ENCODE peak calls at places on chromosomes 4 and X, in eight cellular contexts. One of them, this sample, is unnamed. For H3K9me3, the result is how much of the 10 kb centered on the place peaks cover.

GRCh38 chr4:168656055-168656660 is 159.3 kb downstream of the PALLD start:
- DNase-seq in lower lobe of right lung: no peak
- DNase-seq in astrocyte: peak
- DNase-seq in PC-3: peak
- DNase-seq in Caco-2: no peak
- DNase-seq in fibroblast of lung: peak
- DNase-seq in tibial artery: no peak
- DNase-seq in CD4-positive, CD25-positive, alpha-beta regulatory T cell: no peak
- DNase-seq in this sample: no peak

GRCh38 chr4:149031399-149031798 is 589.2 kb upstream of the NR3C2 start:
- DNase-seq in lower lobe of right lung: no peak
- DNase-seq in astrocyte: no peak
- DNase-seq in PC-3: peak
- DNase-seq in Caco-2: no peak
- DNase-seq in fibroblast of lung: peak
- DNase-seq in tibial artery: no peak
- DNase-seq in CD4-positive, CD25-positive, alpha-beta regulatory T cell: peak
- DNase-seq in this sample: no peak

GRCh38 chrX:48578661-48579128 is 4.4 kb downstream of the RBM3 start:
- DNase-seq in lower lobe of right lung: no peak
- DNase-seq in astrocyte: no peak
- DNase-seq in PC-3: no peak
- DNase-seq in Caco-2: no peak
- DNase-seq in fibroblast of lung: no peak
- DNase-seq in tibial artery: no peak
- DNase-seq in CD4-positive, CD25-positive, alpha-beta regulatory T cell: no peak
- DNase-seq in this sample: no peak

GRCh38 chr4:73831569-73831968 is 4.9 kb upstream of the CXCL6 start:
- DNase-seq in lower lobe of right lung: no peak
- DNase-seq in astrocyte: peak
- DNase-seq in PC-3: no peak
- DNase-seq in Caco-2: no peak
- DNase-seq in fibroblast of lung: peak
- DNase-seq in tibial artery: no peak
- DNase-seq in CD4-positive, CD25-positive, alpha-beta regulatory T cell: no peak
- DNase-seq in this sample: no peak

GRCh38 chrX:30689116-30689515 is 35.9 kb downstream of the GK start:
- DNase-seq in lower lobe of right lung: no peak
- DNase-seq in astrocyte: no peak
- DNase-seq in PC-3: no peak
- DNase-seq in Caco-2: no peak
- DNase-seq in fibroblast of lung: no peak
- DNase-seq in tibial artery: no peak
- DNase-seq in CD4-positive, CD25-positive, alpha-beta regulatory T cell: no peak
- DNase-seq in this sample: no peak

GRCh38 chrX:50483283-50483682 is 12.7 kb upstream of the DGKK start:
- DNase-seq in lower lobe of right lung: no peak
- DNase-seq in astrocyte: no peak
- DNase-seq in PC-3: no peak
- DNase-seq in Caco-2: no peak
- DNase-seq in fibroblast of lung: no peak
- DNase-seq in tibial artery: no peak
- DNase-seq in CD4-positive, CD25-positive, alpha-beta regulatory T cell: no peak
- DNase-seq in this sample: no peak

GRCh38 chrX:372856-373640 is 13.7 kb downstream of the PPP2R3B start:
- DNase-seq in lower lobe of right lung: no peak
- DNase-seq in astrocyte: peak
- DNase-seq in PC-3: no peak
- DNase-seq in Caco-2: no peak
- DNase-seq in fibroblast of lung: peak
- DNase-seq in tibial artery: no peak
- DNase-seq in CD4-positive, CD25-positive, alpha-beta regulatory T cell: no peak
- DNase-seq in this sample: no peak

GRCh38 chrX:44828008-44828605 is 15.7 kb upstream of the DUSP21 start:
- DNase-seq in lower lobe of right lung: no peak
- DNase-seq in astrocyte: peak
- DNase-seq in PC-3: peak
- DNase-seq in Caco-2: no peak
- DNase-seq in fibroblast of lung: peak
- DNase-seq in tibial artery: no peak
- DNase-seq in CD4-positive, CD25-positive, alpha-beta regulatory T cell: no peak
- DNase-seq in this sample: peak

GRCh38 chr4:7890635-7891393 is 48.8 kb downstream of the AFAP1 start:
- DNase-seq in lower lobe of right lung: no peak
- DNase-seq in astrocyte: peak
- DNase-seq in PC-3: peak
- DNase-seq in Caco-2: no peak
- DNase-seq in fibroblast of lung: peak
- DNase-seq in tibial artery: no peak
- DNase-seq in CD4-positive, CD25-positive, alpha-beta regulatory T cell: no peak
- DNase-seq in this sample: peak

GRCh38 chr4:185682236-185682635 is 129.8 kb downstream of the SORBS2 start:
- DNase-seq in lower lobe of right lung: no peak
- DNase-seq in astrocyte: peak
- DNase-seq in PC-3: peak
- DNase-seq in Caco-2: no peak
- DNase-seq in fibroblast of lung: peak
- DNase-seq in tibial artery: no peak
- DNase-seq in CD4-positive, CD25-positive, alpha-beta regulatory T cell: no peak
- DNase-seq in this sample: no peak

GRCh38 chrX:15475486-15475885 is 17.6 kb downstream of the PIR start:
- DNase-seq in lower lobe of right lung: no peak
- DNase-seq in astrocyte: no peak
- DNase-seq in PC-3: no peak
- DNase-seq in Caco-2: no peak
- DNase-seq in fibroblast of lung: no peak
- DNase-seq in tibial artery: no peak
- DNase-seq in CD4-positive, CD25-positive, alpha-beta regulatory T cell: no peak
- DNase-seq in this sample: no peak

GRCh38 chrX:10892605-10893225 is 218.4 kb upstream of the HCCS start:
- DNase-seq in lower lobe of right lung: no peak
- DNase-seq in astrocyte: peak
- DNase-seq in PC-3: no peak
- DNase-seq in Caco-2: no peak
- DNase-seq in fibroblast of lung: peak
- DNase-seq in tibial artery: no peak
- DNase-seq in CD4-positive, CD25-positive, alpha-beta regulatory T cell: no peak
- DNase-seq in this sample: no peak

DNA sequence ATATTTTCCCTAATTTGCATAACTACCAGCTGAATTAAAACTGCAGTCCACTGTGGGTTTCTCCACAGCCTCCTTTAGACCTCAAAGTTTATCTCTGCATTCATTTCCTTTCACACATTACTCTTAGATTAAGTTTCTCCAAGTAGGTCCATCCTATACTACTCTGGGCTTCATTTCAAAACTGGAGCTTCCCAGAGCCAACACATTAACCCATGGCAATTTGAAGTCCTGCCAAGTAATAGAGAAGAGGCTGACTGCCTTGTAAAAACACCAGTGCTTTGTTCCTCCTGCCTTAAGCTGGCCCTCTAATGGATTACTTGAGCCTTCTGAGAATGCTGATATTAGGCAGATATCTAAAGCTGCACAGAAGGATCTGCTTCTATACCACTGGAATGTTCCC is 997.2 kb upstream of the SLIT2 start:
- DNase-seq in lower lobe of right lung: no peak
- DNase-seq in astrocyte: peak
- DNase-seq in PC-3: no peak
- DNase-seq in Caco-2: no peak
- DNase-seq in fibroblast of lung: peak
- DNase-seq in tibial artery: no peak
- DNase-seq in CD4-positive, CD25-positive, alpha-beta regulatory T cell: no peak
- DNase-seq in this sample: no peak
- H3K9me3 ChIP-seq in lower lobe of right lung: under half
- H3K9me3 ChIP-seq in astrocyte: under half
- H3K9me3 ChIP-seq in PC-3: under half
- H3K9me3 ChIP-seq in Caco-2: under half
- H3K9me3 ChIP-seq in fibroblast of lung: under half
- H3K9me3 ChIP-seq in tibial artery: under half
- H3K9me3 ChIP-seq in CD4-positive, CD25-positive, alpha-beta regulatory T cell: under half
- H3K9me3 ChIP-seq in this sample: under half

GRCh38 chrX:42754129-42754528 is 23.8 kb downstream of the PPP1R2C start:
- DNase-seq in lower lobe of right lung: no peak
- DNase-seq in astrocyte: no peak
- DNase-seq in PC-3: no peak
- DNase-seq in Caco-2: peak
- DNase-seq in fibroblast of lung: no peak
- DNase-seq in tibial artery: no peak
- DNase-seq in CD4-positive, CD25-positive, alpha-beta regulatory T cell: no peak
- DNase-seq in this sample: no peak
- H3K4me3 ChIP-seq in lower lobe of right lung: no peak
- H3K4me3 ChIP-seq in astrocyte: no peak
- H3K4me3 ChIP-seq in PC-3: no peak
- H3K4me3 ChIP-seq in Caco-2: no peak
- H3K4me3 ChIP-seq in fibroblast of lung: no peak
- H3K4me3 ChIP-seq in tibial artery: no peak
- H3K4me3 ChIP-seq in CD4-positive, CD25-positive, alpha-beta regulatory T cell: no peak
- H3K4me3 ChIP-seq in this sample: no peak

GRCh38 chr4:146621-147020 is 22.3 kb downstream of the ZNF718 start:
- DNase-seq in lower lobe of right lung: no peak
- DNase-seq in astrocyte: no peak
- DNase-seq in PC-3: no peak
- DNase-seq in Caco-2: no peak
- DNase-seq in fibroblast of lung: no peak
- DNase-seq in tibial artery: no peak
- DNase-seq in CD4-positive, CD25-positive, alpha-beta regulatory T cell: no peak
- DNase-seq in this sample: no peak
- H3K9me3 ChIP-seq in lower lobe of right lung: half or more
- H3K9me3 ChIP-seq in astrocyte: under half
- H3K9me3 ChIP-seq in PC-3: under half
- H3K9me3 ChIP-seq in Caco-2: half or more
- H3K9me3 ChIP-seq in fibroblast of lung: under half
- H3K9me3 ChIP-seq in tibial artery: half or more
- H3K9me3 ChIP-seq in CD4-positive, CD25-positive, alpha-beta regulatory T cell: half or more
- H3K9me3 ChIP-seq in this sample: under half

GRCh38 chrX:154761977-154762528 is 611 bp upstream of the DKC1 start:
- DNase-seq in lower lobe of right lung: no peak
- DNase-seq in astrocyte: no peak
- DNase-seq in PC-3: no peak
- DNase-seq in Caco-2: no peak
- DNase-seq in fibroblast of lung: no peak
- DNase-seq in tibial artery: no peak
- DNase-seq in CD4-positive, CD25-positive, alpha-beta regulatory T cell: no peak
- DNase-seq in this sample: no peak
- H3K4me3 ChIP-seq in lower lobe of right lung: peak
- H3K4me3 ChIP-seq in astrocyte: peak
- H3K4me3 ChIP-seq in PC-3: peak
- H3K4me3 ChIP-seq in Caco-2: peak
- H3K4me3 ChIP-seq in fibroblast of lung: peak
- H3K4me3 ChIP-seq in tibial artery: peak
- H3K4me3 ChIP-seq in CD4-positive, CD25-positive, alpha-beta regulatory T cell: peak
- H3K4me3 ChIP-seq in this sample: peak

DNA sequence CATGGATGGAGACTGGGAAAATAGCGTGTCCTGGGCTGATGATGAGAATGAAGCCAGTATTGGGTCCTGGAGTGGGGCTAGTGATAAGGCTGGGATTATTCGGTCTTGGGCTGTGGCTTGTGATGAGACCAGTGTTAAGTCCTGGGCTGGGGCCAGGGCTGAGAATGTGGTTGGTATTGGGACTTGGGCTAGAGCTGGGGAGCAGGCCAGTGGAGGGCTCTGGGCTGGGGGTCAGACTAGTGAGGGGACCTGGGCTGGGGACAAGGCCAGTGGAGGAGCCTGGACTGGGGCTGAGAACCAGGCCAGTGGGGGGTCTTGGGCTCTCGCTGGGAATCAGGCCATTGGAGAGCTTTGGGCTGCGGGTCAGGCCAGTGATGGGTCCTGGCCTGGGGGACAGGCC is 6.7 kb downstream of the ARMCX4 start:
- DNase-seq in lower lobe of right lung: no peak
- DNase-seq in astrocyte: no peak
- DNase-seq in PC-3: no peak
- DNase-seq in Caco-2: no peak
- DNase-seq in fibroblast of lung: no peak
- DNase-seq in tibial artery: no peak
- DNase-seq in CD4-positive, CD25-positive, alpha-beta regulatory T cell: no peak
- DNase-seq in this sample: no peak
- H3K9me3 ChIP-seq in lower lobe of right lung: under half
- H3K9me3 ChIP-seq in astrocyte: under half
- H3K9me3 ChIP-seq in PC-3: under half
- H3K9me3 ChIP-seq in Caco-2: under half
- H3K9me3 ChIP-seq in fibroblast of lung: under half
- H3K9me3 ChIP-seq in tibial artery: under half
- H3K9me3 ChIP-seq in CD4-positive, CD25-positive, alpha-beta regulatory T cell: under half
- H3K9me3 ChIP-seq in this sample: under half

GRCh38 chr4:37978509-37978908 is 18.3 kb downstream of the PTTG2 start:
- DNase-seq in lower lobe of right lung: no peak
- DNase-seq in astrocyte: no peak
- DNase-seq in PC-3: peak
- DNase-seq in Caco-2: no peak
- DNase-seq in fibroblast of lung: peak
- DNase-seq in tibial artery: no peak
- DNase-seq in CD4-positive, CD25-positive, alpha-beta regulatory T cell: no peak
- DNase-seq in this sample: no peak
- H3K4me3 ChIP-seq in lower lobe of right lung: peak
- H3K4me3 ChIP-seq in astrocyte: peak
- H3K4me3 ChIP-seq in PC-3: peak
- H3K4me3 ChIP-seq in Caco-2: no peak
- H3K4me3 ChIP-seq in fibroblast of lung: peak
- H3K4me3 ChIP-seq in tibial artery: peak
- H3K4me3 ChIP-seq in CD4-positive, CD25-positive, alpha-beta regulatory T cell: peak
- H3K4me3 ChIP-seq in this sample: peak

GRCh38 chr4:453267-453666 is 45.7 kb downstream of the ZNF721 start:
- DNase-seq in lower lobe of right lung: no peak
- DNase-seq in astrocyte: no peak
- DNase-seq in PC-3: no peak
- DNase-seq in Caco-2: no peak
- DNase-seq in fibroblast of lung: no peak
- DNase-seq in tibial artery: no peak
- DNase-seq in CD4-positive, CD25-positive, alpha-beta regulatory T cell: no peak
- DNase-seq in this sample: no peak
- H3K9me3 ChIP-seq in lower lobe of right lung: half or more
- H3K9me3 ChIP-seq in astrocyte: half or more
- H3K9me3 ChIP-seq in PC-3: half or more
- H3K9me3 ChIP-seq in Caco-2: half or more
- H3K9me3 ChIP-seq in fibroblast of lung: under half
- H3K9me3 ChIP-seq in tibial artery: half or more
- H3K9me3 ChIP-seq in CD4-positive, CD25-positive, alpha-beta regulatory T cell: half or more
- H3K9me3 ChIP-seq in this sample: under half

GRCh38 chr4:159175989-159176375 is 73.1 kb downstream of the RAPGEF2 start:
- DNase-seq in lower lobe of right lung: no peak
- DNase-seq in astrocyte: no peak
- DNase-seq in PC-3: no peak
- DNase-seq in Caco-2: no peak
- DNase-seq in fibroblast of lung: no peak
- DNase-seq in tibial artery: no peak
- DNase-seq in CD4-positive, CD25-positive, alpha-beta regulatory T cell: no peak
- DNase-seq in this sample: no peak
- H3K4me3 ChIP-seq in lower lobe of right lung: no peak
- H3K4me3 ChIP-seq in astrocyte: peak
- H3K4me3 ChIP-seq in PC-3: peak
- H3K4me3 ChIP-seq in Caco-2: peak
- H3K4me3 ChIP-seq in fibroblast of lung: peak
- H3K4me3 ChIP-seq in tibial artery: no peak
- H3K4me3 ChIP-seq in CD4-positive, CD25-positive, alpha-beta regulatory T cell: no peak
- H3K4me3 ChIP-seq in this sample: no peak

DNA sequence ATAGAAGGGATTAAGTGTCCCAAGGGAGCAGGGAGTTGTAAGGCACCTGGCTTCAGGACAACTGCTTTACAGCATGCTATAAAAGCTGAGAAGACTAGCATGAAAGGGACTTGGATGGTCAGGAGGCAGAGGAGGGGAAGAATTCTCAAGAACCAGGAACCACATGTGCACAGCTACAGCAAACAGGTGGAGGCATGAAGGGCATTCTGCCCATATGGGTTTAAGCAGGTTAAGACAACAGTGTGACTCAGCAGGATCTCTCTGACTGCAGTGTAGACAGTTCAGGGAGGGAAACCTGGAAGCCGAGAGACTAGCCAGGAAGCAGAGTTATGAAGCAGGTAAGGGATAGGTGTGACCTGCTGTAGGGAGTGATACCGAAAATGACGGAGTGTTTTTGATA is 117.0 kb downstream of the DHRSX start:
- DNase-seq in lower lobe of right lung: no peak
- DNase-seq in astrocyte: no peak
- DNase-seq in PC-3: peak
- DNase-seq in Caco-2: no peak
- DNase-seq in fibroblast of lung: no peak
- DNase-seq in tibial artery: no peak
- DNase-seq in CD4-positive, CD25-positive, alpha-beta regulatory T cell: no peak
- DNase-seq in this sample: no peak
- H3K9me3 ChIP-seq in lower lobe of right lung: under half
- H3K9me3 ChIP-seq in astrocyte: under half
- H3K9me3 ChIP-seq in PC-3: under half
- H3K9me3 ChIP-seq in Caco-2: under half
- H3K9me3 ChIP-seq in fibroblast of lung: under half
- H3K9me3 ChIP-seq in tibial artery: under half
- H3K9me3 ChIP-seq in CD4-positive, CD25-positive, alpha-beta regulatory T cell: under half
- H3K9me3 ChIP-seq in this sample: under half

This sample was measured in MG63.